ENCODE peak calls at places on chromosomes 7 and 10, in five cellular contexts. Y, D, O, B and G are unnamed samples.
A peak's percentile ranks its signal among the peaks of the same experiment; 100 is the strongest.

GRCh38 chr7:157907998-157908782 is 571.4 kb downstream of the DNAJB6 start:
- DNase-seq in Y (no peak), D (no peak), O (no peak), B (no peak), G (no peak)

GRCh38 chr7:107860241-107860961 is 30.6 kb upstream of the DLD start:
- DNase-seq in Y (no peak), D (no peak), O (no peak), B (no peak), G (no peak)

GRCh38 chr10:74855027-74855426 is 28.6 kb downstream of the KAT6B start:
- DNase-seq in Y (no peak), D (no peak), O (no peak), B (peak; percentile 46), G (peak; percentile 38)

GRCh38 chr10:73625004-73625883 is 16.0 kb downstream of the MYOZ1 start:
- DNase-seq in Y (no peak), D (peak; percentile 25), O (peak; percentile 31), B (no peak), G (peak; percentile 30)

GRCh38 chr10:18738835-18739234 is 79.6 kb downstream of the ARL5B start:
- DNase-seq in Y (no peak), D (peak; percentile 76), O (no peak), B (no peak), G (no peak)

GRCh38 chr10:71314028-71314693 is 4.9 kb upstream of the SLC29A3 start:
- DNase-seq in Y (peak; percentile 69), D (peak; percentile 24), O (peak; percentile 35), B (peak; percentile 49), G (peak; percentile 50)

GRCh38 chr10:52334595-52334994 is 20.5 kb downstream of the DKK1 start:
- DNase-seq in Y (no peak), D (peak; percentile 31), O (no peak), B (no peak), G (no peak)

GRCh38 chr10:85421421-85421820 is 945.2 kb downstream of the GRID1 start:
- DNase-seq in Y (no peak), D (no peak), O (no peak), B (no peak), G (no peak)

DNA sequence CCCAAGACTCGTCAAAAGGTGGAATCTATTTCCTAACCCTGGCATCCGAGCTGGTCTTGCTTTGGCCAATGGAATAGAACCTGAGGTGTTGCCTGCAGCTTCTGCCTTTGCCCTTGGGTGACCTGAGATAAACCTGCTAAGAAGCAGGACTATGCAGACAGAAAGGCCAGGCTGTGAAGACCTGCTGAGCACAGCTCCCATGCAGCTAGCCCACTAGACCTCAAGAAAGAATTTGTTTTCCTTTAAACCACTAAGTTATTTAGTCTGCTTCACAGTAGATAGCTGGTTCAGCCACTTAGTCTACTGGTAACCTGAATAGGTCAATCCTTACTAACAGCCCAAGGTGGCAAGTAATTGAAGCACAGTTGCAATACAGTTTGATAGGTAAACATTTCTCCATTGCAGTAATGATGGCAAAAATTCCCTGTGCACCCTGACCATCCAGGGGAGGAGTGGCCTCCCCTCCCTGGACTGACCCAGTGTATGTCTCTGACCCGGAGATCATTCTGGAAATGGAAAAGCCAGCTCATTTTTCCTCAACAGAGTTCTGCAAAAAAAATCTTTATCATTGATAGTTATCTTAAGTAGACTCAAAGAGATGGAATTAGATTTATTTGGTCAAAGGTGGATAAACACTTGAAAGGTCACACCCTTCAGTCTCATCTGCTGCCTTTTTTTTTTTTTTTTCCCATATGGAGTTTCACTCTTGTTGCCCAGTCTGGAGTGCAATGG is 20.0 kb downstream of the TNS3 start:
- DNase-seq in Y (no peak), D (no peak), O (no peak), B (no peak), G (no peak)
- H3K27ac ChIP-seq in Y (no peak overlapping the region), D (no peak overlapping the region), O (no peak overlapping the region), B (no peak overlapping the region), G (no peak overlapping the region)

DNA sequence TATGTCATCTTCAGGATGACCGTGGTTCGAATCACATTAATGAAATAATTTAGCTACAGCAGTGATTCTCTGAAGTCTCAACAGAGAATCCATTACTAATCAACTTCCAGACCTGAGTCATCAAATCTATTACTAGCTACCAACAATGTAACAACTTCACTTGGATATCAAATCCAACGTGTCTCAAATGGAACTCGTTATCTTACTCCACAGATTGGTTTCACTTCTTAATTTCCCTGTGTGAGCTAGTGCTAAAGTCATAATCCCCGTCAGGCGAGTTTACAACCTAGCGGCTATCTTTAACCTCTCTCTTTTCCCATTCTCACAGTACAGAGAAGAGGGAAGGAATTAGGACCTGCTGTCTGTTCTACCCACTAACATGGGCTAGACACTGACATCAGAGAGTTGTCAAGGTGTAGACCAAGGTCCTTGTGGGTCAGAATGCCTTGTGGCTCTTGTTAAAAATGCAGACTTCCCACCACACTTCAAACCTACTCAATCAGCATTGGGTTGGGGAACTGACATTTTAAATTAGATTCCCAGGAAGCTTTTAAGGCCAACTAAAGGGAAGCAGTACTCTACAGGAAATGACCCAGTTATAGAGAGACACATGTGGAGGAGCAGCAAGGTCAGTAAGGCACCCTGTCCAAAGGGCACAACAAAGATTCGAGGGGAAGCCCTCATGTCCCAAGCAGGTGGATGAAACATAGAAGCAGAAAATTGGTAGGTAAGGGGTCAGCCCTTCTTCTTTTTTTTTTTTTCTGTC is 57.3 kb upstream of the GSAP start:
- DNase-seq in Y (no peak), D (peak; percentile 7), O (no peak), B (no peak), G (no peak)
- H3K4me3 ChIP-seq in Y (no peak overlapping the region), D (no peak overlapping the region), O (no peak overlapping the region), B (no peak overlapping the region), G (no peak overlapping the region)

GRCh38 chr7:128743112-128743772 is 4.1 kb downstream of the CALU start:
- DNase-seq in Y (no peak), D (no peak), O (no peak), B (no peak), G (no peak)

GRCh38 chr7:128739990-128740682 is 977 bp downstream of the CALU start:
- DNase-seq in Y (no peak), D (no peak), O (no peak), B (no peak), G (no peak)

GRCh38 chr7:128742206-128742605 is 3.0 kb downstream of the CALU start:
- DNase-seq in Y (no peak), D (peak; percentile 66), O (no peak), B (no peak), G (no peak)

GRCh38 chr7:128740996-128741395 is 1.8 kb downstream of the CALU start:
- DNase-seq in Y (no peak), D (no peak), O (no peak), B (no peak), G (no peak)

GRCh38 chr7:128741491-128741890 is 2.3 kb downstream of the CALU start:
- DNase-seq in Y (no peak), D (no peak), O (no peak), B (no peak), G (no peak)
- H3K27ac ChIP-seq in Y (no peak overlapping the region), D (no peak overlapping the region), O (no peak overlapping the region), B (peak overlapping the region; percentile 91), G (peak overlapping the region; percentile 97)

GRCh38 chr10:10798021-10798420 is 219.7 kb upstream of the CELF2 start:
- DNase-seq in Y (peak; percentile 31), D (no peak), O (no peak), B (no peak), G (no peak)

GRCh38 chr10:10796061-10796773 is 221.5 kb upstream of the CELF2 start:
- DNase-seq in Y (no peak), D (peak; percentile 38), O (no peak), B (no peak), G (no peak)

GRCh38 chr10:10798543-10799192 is 219.0 kb upstream of the CELF2 start:
- DNase-seq in Y (peak; percentile 51), D (no peak), O (no peak), B (no peak), G (peak; percentile 20)

GRCh38 chr10:10796774-10797415 is 220.8 kb upstream of the CELF2 start:
- DNase-seq in Y (no peak), D (peak; percentile 44), O (no peak), B (no peak), G (no peak)

GRCh38 chr10:10797467-10797866 is 220.2 kb upstream of the CELF2 start:
- DNase-seq in Y (peak; percentile 54), D (no peak), O (no peak), B (no peak), G (no peak)
- H3K4me3 ChIP-seq in Y (peak overlapping the region; percentile 5), D (no peak overlapping the region), O (peak overlapping the region; percentile 54), B (no peak overlapping the region), G (peak overlapping the region; percentile 48)

GRCh38 chr7:120942861-120943260 is 7.7 kb upstream of the ING3 start:
- DNase-seq in Y (no peak), D (no peak), O (no peak), B (no peak), G (no peak)
- H3K27ac ChIP-seq in Y (no peak overlapping the region), D (no peak overlapping the region), O (no peak overlapping the region), B (no peak overlapping the region), G (no peak overlapping the region)

GRCh38 chr10:110644598-110645462 is 694 bp downstream of the RBM20 start:
- DNase-seq in Y (no peak), D (no peak), O (no peak), B (no peak), G (no peak)
- H3K4me3 ChIP-seq in Y (peak overlapping the region; percentile 46), D (peak overlapping the region; percentile 95), O (peak overlapping the region; percentile 69), B (peak overlapping the region; percentile 48), G (peak overlapping the region; percentile 75)

GRCh38 chr10:11874568-11875182 is 51.5 kb downstream of the PROSER2 start:
- DNase-seq in Y (peak; percentile 54), D (peak; percentile 12), O (no peak), B (peak; percentile 47), G (peak; percentile 48)
- H3K27ac ChIP-seq in Y (no peak overlapping the region), D (no peak overlapping the region), O (peak overlapping the region; percentile 44), B (peak overlapping the region; percentile 75), G (peak overlapping the region; percentile 70)

GRCh38 chr7:100966542-100967291 is 2.6 kb upstream of the MUC12 start:
- DNase-seq in Y (no peak), D (no peak), O (no peak), B (no peak), G (no peak)
- H3K4me3 ChIP-seq in Y (peak overlapping the region; percentile 7), D (no peak overlapping the region), O (no peak overlapping the region), B (peak overlapping the region; percentile 33), G (peak overlapping the region; percentile 50)